ENCODE peak calls at places on chromosome 13, in six cellular contexts. F, W, S, M, U and K are unnamed samples.

GRCh38 chr13:99905814-99906213 is 65.8 kb downstream of the ZIC5 start:
- DNase-seq in F (no peak), W (no peak), S (no peak), M (no peak), U (no peak), K (no peak)

GRCh38 chr13:52652980-52653303 is 306 bp downstream of the SUGT1 start:
- DNase-seq in F (no peak), W (no peak), S (no peak), M (no peak), U (no peak), K (no peak)

GRCh38 chr13:33401238-33401637 is 115.7 kb upstream of the STARD13 start:
- DNase-seq in F (no peak), W (no peak), S (no peak), M (peak; percentile 11), U (no peak), K (no peak)

GRCh38 chr13:74062933-74063332 is 71.3 kb downstream of the KLF12 start:
- DNase-seq in F (peak; percentile 8), W (no peak), S (peak; percentile 31), M (no peak), U (peak; percentile 81), K (no peak)

GRCh38 chr13:76462003-76462402 is 424.2 kb downstream of the KCTD12 start:
- DNase-seq in F (no peak), W (no peak), S (no peak), M (no peak), U (no peak), K (no peak)

GRCh38 chr13:93476175-93476574 is 249.6 kb downstream of the GPC6 start:
- DNase-seq in F (no peak), W (peak; percentile 65), S (no peak), M (no peak), U (no peak), K (no peak)

GRCh38 chr13:88217372-88217771 is 546.2 kb downstream of the SLITRK5 start:
- DNase-seq in F (no peak), W (no peak), S (no peak), M (no peak), U (no peak), K (no peak)

GRCh38 chr13:48778551-48779088 is 124.9 kb downstream of the CYSLTR2 start:
- DNase-seq in F (no peak), W (no peak), S (no peak), M (no peak), U (no peak), K (no peak)

GRCh38 chr13:40368123-40368891 is 298.1 kb downstream of the FOXO1 start:
- DNase-seq in F (no peak), W (no peak), S (no peak), M (no peak), U (no peak), K (no peak)

GRCh38 chr13:101289764-101290163 is 126.5 kb downstream of the NALCN start:
- DNase-seq in F (no peak), W (peak; percentile 85), S (peak; percentile 3), M (peak; percentile 22), U (peak; percentile 32), K (no peak)

GRCh38 chr13:50224534-50224933 is 209.3 kb downstream of the KCNRG start:
- DNase-seq in F (no peak), W (no peak), S (no peak), M (no peak), U (peak; percentile 79), K (no peak)

GRCh38 chr13:47230155-47230554 is 333.3 kb upstream of the HTR2A start:
- DNase-seq in F (no peak), W (no peak), S (no peak), M (no peak), U (no peak), K (no peak)

GRCh38 chr13:23960566-23961156 is 63.4 kb upstream of the C1QTNF9B start:
- DNase-seq in F (no peak), W (peak; percentile 67), S (no peak), M (peak; percentile 55), U (peak; percentile 30), K (no peak)

GRCh38 chr13:99523838-99524237 is 22.6 kb downstream of the TM9SF2 start:
- DNase-seq in F (no peak), W (no peak), S (no peak), M (no peak), U (no peak), K (no peak)

GRCh38 chr13:21749410-21749809 is 78.5 kb downstream of the FGF9 start:
- DNase-seq in F (no peak), W (no peak), S (no peak), M (no peak), U (no peak), K (no peak)

GRCh38 chr13:66200555-66200954 is 1029.6 kb downstream of the PCDH9 start:
- DNase-seq in F (no peak), W (no peak), S (no peak), M (no peak), U (no peak), K (no peak)

GRCh38 chr13:106612688-106613087 is 44.8 kb upstream of the ARGLU1 start:
- DNase-seq in F (no peak), W (no peak), S (no peak), M (no peak), U (no peak), K (no peak)

GRCh38 chr13:70634893-70635292 is 526.6 kb upstream of the KLHL1 start:
- DNase-seq in F (no peak), W (no peak), S (no peak), M (no peak), U (no peak), K (no peak)

GRCh38 chr13:72839831-72840426 is 58.0 kb downstream of the PIBF1 start:
- DNase-seq in F (peak; percentile 24), W (peak; percentile 76), S (peak; percentile 34), M (peak; percentile 58), U (peak; percentile 52), K (no peak)

GRCh38 chr13:49935171-49936084 is 712 bp downstream of the SPRYD7 start:
- DNase-seq in F (no peak), W (peak; percentile 86), S (peak; percentile 53), M (peak; percentile 64), U (peak; percentile 35), K (peak; percentile 19)

GRCh38 chr13:93116809-93117208 is 109.8 kb upstream of the GPC6 start:
- DNase-seq in F (no peak), W (peak; percentile 30), S (no peak), M (no peak), U (no peak), K (no peak)

GRCh38 chr13:102033719-102034446 is 368.0 kb downstream of the FGF14 start:
- DNase-seq in F (no peak), W (no peak), S (no peak), M (no peak), U (no peak), K (no peak)

GRCh38 chr13:110405597-110406450 is 98.7 kb downstream of the COL4A2 start:
- DNase-seq in F (no peak), W (no peak), S (no peak), M (no peak), U (no peak), K (no peak)

GRCh38 chr13:33230178-33230881 is 55.2 kb downstream of the STARD13 start:
- DNase-seq in F (no peak), W (no peak), S (no peak), M (peak; percentile 58), U (no peak), K (no peak)

GRCh38 chr13:113114511-113115362 is 7.9 kb upstream of the F10 start:
- DNase-seq in F (no peak), W (no peak), S (no peak), M (no peak), U (no peak), K (no peak)

GRCh38 chr13:50664961-50665360 is 178.5 kb downstream of the DLEU7 start:
- DNase-seq in F (no peak), W (no peak), S (no peak), M (no peak), U (no peak), K (no peak)

GRCh38 chr13:60583911-60584753 is 187.1 kb downstream of the TDRD3 start:
- DNase-seq in F (no peak), W (peak; percentile 83), S (peak; percentile 1), M (no peak), U (peak; percentile 30), K (no peak)

GRCh38 chr13:102948006-102948405 is 102.2 kb downstream of the ERCC5 start:
- DNase-seq in F (no peak), W (no peak), S (no peak), M (no peak), U (no peak), K (no peak)

GRCh38 chr13:86572115-86572514 is 772.9 kb upstream of the SLITRK6 start:
- DNase-seq in F (no peak), W (no peak), S (no peak), M (no peak), U (no peak), K (no peak)